ENCODE peak calls at places on chromosomes 4 and X, in nine cellular contexts. L is fibroblast of villous mesenchyme, H is activated B cell treated with CpG ODN at 0.5 μM for 24 hours, Q is K562, U is WERI-Rb-1, I is cardiac muscle cell, D is lower leg skin, Z is astrocyte of the spinal cord, G is breast epithelium. T is an unnamed sample.

GRCh38 chr4:14078311-14078710 is 450.8 kb upstream of the BOD1L1 start:
- DNase-seq in U (no peak), H (no peak), Q (no peak), G (no peak), L (no peak), Z (no peak), D (no peak), I (no peak), T (no peak)

GRCh38 chr4:45453258-45453841 is 670.5 kb downstream of the GABRG1 start:
- DNase-seq in L (peak), D (no peak), I (peak), U (peak), Q (no peak), Z (peak), H (no peak), G (no peak), T (no peak)

GRCh38 chr4:21697583-21697982 is 251.0 kb downstream of the KCNIP4 start:
- DNase-seq in H (no peak), Q (no peak), L (no peak), G (no peak), U (peak), D (no peak), Z (peak), I (peak), T (no peak)

GRCh38 chrX:50988649-50989048 is 78.1 kb downstream of the BMP15 start:
- DNase-seq in H (no peak), I (peak), D (no peak), L (peak), Q (peak), G (no peak), Z (peak), U (peak), T (no peak)

GRCh38 chrX:7071390-7071789 is 76.1 kb upstream of the STS start:
- DNase-seq in G (no peak), L (no peak), D (no peak), Z (no peak), I (no peak), U (no peak), H (no peak), Q (no peak), T (no peak)

GRCh38 chrX:70196961-70197805 is 19.9 kb downstream of the DGAT2L6 start:
- DNase-seq in D (peak), U (peak), Q (peak), H (peak), I (peak), G (no peak), Z (peak), L (peak), T (no peak)

GRCh38 chrX:46551494-46552128 is 6.4 kb upstream of the ZNF674 start:
- DNase-seq in U (peak), I (no peak), Q (peak), D (no peak), H (no peak), Z (peak), L (peak), G (no peak), T (no peak)

GRCh38 chr4:7734651-7735260 is 204.9 kb downstream of the AFAP1 start:
- DNase-seq in G (no peak), H (no peak), Q (no peak), U (no peak), Z (no peak), D (no peak), I (no peak), L (no peak), T (no peak)

GRCh38 chr4:148054275-148054674 is 322.4 kb downstream of the ARHGAP10 start:
- DNase-seq in G (no peak), I (no peak), Z (peak), L (peak), U (peak), D (no peak), H (no peak), Q (no peak), T (no peak)

GRCh38 chr4:74038161-74039064 is at the start of gene CXCL3:
- DNase-seq in I (peak), U (peak), Z (peak), Q (peak), D (peak), G (peak), H (peak), L (peak), T (peak)

GRCh38 chr4:15240764-15241163 is 187.1 kb upstream of the C1QTNF7 start:
- DNase-seq in G (no peak), U (no peak), D (no peak), I (no peak), L (peak), Q (no peak), Z (peak), H (no peak), T (no peak)

GRCh38 chrX:108347800-108348199 is 90.4 kb downstream of the COL4A6 start:
- DNase-seq in U (no peak), Q (no peak), I (peak), G (no peak), Z (no peak), L (no peak), H (no peak), D (no peak), T (no peak)

GRCh38 chrX:37455381-37455780 is 106.2 kb downstream of the PRRG1 start:
- DNase-seq in G (no peak), U (no peak), D (no peak), Z (no peak), L (no peak), H (no peak), Q (no peak), I (no peak), T (no peak)

GRCh38 chr4:154205471-154205870 is 286.1 kb downstream of the DCHS2 start:
- DNase-seq in G (no peak), U (no peak), I (no peak), Z (peak), Q (peak), H (no peak), L (peak), D (no peak), T (no peak)

GRCh38 chrX:72265263-72265662 is 11.8 kb downstream of the RPS4X start:
- DNase-seq in Z (no peak), G (no peak), D (no peak), U (no peak), H (no peak), Q (no peak), L (no peak), I (no peak), T (no peak)

GRCh38 chr4:163679189-163679588 is 184.7 kb downstream of the TMA16 start:
- DNase-seq in G (no peak), I (no peak), U (peak), L (peak), H (no peak), D (no peak), Q (peak), Z (no peak), T (no peak)

GRCh38 chr4:148065069-148065468 is 333.2 kb downstream of the ARHGAP10 start:
- DNase-seq in G (no peak), Z (peak), H (no peak), I (no peak), U (no peak), Q (no peak), D (no peak), L (peak), T (no peak)

GRCh38 chr4:75881476-75881875 is 20.8 kb downstream of the PPEF2 start:
- DNase-seq in L (no peak), D (no peak), H (no peak), I (no peak), Z (no peak), Q (no peak), U (no peak), G (no peak), T (no peak)

GRCh38 chr4:57098945-57099344 is 11.2 kb downstream of the IGFBP7 start:
- DNase-seq in H (no peak), G (no peak), I (no peak), U (no peak), L (peak), Z (peak), D (no peak), Q (no peak), T (no peak)

GRCh38 chr4:71026086-71026485 is 32.6 kb downstream of the DCK start:
- DNase-seq in Z (peak), H (no peak), U (no peak), Q (peak), G (no peak), L (peak), D (no peak), I (peak), T (no peak)

GRCh38 chr4:1656986-1657385 is 27.1 kb downstream of the FAM53A start:
- DNase-seq in U (no peak), H (no peak), G (no peak), Z (no peak), Q (no peak), D (no peak), I (no peak), L (no peak), T (no peak)

GRCh38 chrX:132615396-132616131 is 126.7 kb upstream of the MBNL3 start:
- DNase-seq in D (peak), U (peak), G (no peak), L (peak), H (peak), I (peak), Z (peak), Q (peak), T (no peak)

GRCh38 chr4:15725608-15726007 is 22.7 kb downstream of the BST1 start:
- DNase-seq in D (no peak), Z (no peak), H (no peak), I (no peak), G (no peak), L (peak), Q (no peak), U (no peak), T (no peak)

GRCh38 chr4:157741642-157742041 is 431.2 kb downstream of the GASK1B start:
- DNase-seq in D (no peak), H (no peak), U (no peak), L (no peak), G (no peak), I (no peak), Z (no peak), Q (no peak), T (no peak)

GRCh38 chr4:73998040-73999011 is at the start of gene CXCL5:
- DNase-seq in U (peak), L (peak), D (no peak), H (no peak), G (no peak), Q (no peak), I (peak), Z (peak), T (no peak)

GRCh38 chr4:81165853-81166430 is 49.1 kb downstream of the PRKG2 start:
- DNase-seq in Z (no peak), U (no peak), G (no peak), H (no peak), Q (no peak), I (no peak), D (peak), L (no peak), T (no peak)

GRCh38 chrX:54808109-54808604 is 612 bp downstream of the MAGED2 start:
- DNase-seq in D (peak), H (no peak), Q (peak), L (no peak), I (peak), Z (no peak), G (no peak), U (peak), T (peak)

GRCh38 chr4:82899339-82899738 is 1.2 kb upstream of the THAP9 start:
- DNase-seq in Q (no peak), U (no peak), H (no peak), I (no peak), L (no peak), G (no peak), D (no peak), Z (peak), T (no peak)

GRCh38 chr4:82896755-82897154 is 3.8 kb upstream of the THAP9 start:
- DNase-seq in Z (no peak), I (no peak), G (no peak), D (no peak), Q (no peak), H (no peak), U (no peak), L (no peak), T (no peak)

GRCh38 chr4:82900335-82901128 is at the start of gene THAP9:
- DNase-seq in D (peak), Z (peak), L (peak), H (peak), G (peak), U (peak), Q (peak), I (peak), T (peak)

GRCh38 chr4:82900016-82900334 is 560 bp upstream of the THAP9 start:
- DNase-seq in Z (no peak), D (no peak), I (no peak), G (no peak), L (peak), H (no peak), Q (no peak), U (no peak), T (no peak)

DNA sequence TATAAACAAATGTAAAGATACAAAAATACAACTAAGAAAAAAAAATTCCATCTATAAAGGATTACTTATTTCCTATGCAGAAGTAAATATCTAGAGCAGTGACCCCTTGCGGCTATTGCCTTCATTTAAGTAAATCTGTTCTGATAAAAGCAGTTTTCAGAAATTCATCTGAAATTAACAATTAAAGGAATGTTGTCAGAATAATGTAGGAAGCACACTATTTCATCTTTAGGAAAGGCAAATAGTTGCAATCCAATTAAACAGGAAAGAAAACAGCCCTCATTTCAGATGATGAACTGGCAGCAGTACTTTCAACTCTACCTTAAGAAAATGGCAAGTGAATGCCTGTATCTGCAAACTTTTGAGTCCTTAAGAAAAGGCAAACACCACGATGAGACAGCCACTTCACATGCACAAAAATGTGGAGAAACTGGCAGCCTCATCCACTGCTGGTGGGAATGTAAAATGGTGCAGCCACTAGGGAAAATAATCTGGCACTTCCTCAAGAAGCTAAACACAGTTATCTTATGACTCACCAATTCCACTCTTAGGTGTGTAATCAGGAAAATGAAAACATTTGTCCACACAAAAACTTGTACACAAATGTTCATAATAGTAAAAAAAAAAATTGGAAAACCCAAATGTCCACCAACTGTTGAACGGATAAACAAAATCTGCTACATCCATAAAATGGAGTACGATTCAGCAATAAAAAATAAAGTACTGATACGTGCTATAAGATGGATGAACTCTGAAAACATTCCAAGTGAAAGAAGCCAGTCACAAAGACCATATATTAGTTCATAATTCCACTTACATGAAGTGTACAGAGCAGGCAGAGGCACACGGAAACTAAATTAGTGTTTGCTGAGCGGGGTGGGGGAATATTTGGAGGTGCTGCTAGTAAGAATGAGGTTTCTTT is 2.0 kb upstream of the THAP9 start:
- DNase-seq in U (no peak), Z (peak), D (no peak), L (peak), I (no peak), Q (peak), H (no peak), G (no peak), T (no peak)
- TF ChIP-seq CTCF in U (no peak), Z (peak), D (no peak), L (peak), I (peak), Q (no peak), H (no peak), G (no peak), T (peak)

DNA sequence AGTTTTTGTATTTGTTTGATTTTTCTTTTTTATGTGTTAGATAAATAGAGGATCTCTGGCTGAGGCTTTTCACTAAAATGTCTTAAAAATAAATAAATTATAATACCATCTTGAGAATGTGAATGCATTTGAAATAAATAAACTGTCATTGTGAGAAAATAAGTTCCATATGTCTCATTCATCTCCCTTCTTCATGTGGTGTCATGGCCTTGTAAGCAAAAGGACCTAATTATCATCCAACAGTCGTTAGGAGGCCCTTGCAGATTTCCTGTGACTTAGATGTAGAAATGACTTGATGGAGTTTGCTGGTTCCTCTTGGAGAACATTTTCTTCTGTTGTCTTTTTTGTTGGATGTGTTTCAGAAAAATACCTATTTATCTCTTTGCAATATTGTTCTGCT is 389.9 kb downstream of the ARHGAP24 start:
- DNase-seq in Z (no peak), U (no peak), L (no peak), Q (no peak), G (no peak), I (no peak), H (no peak), D (no peak), T (no peak)
- TF ChIP-seq CTCF in Z (no peak), U (no peak), L (no peak), Q (no peak), G (no peak), I (no peak), H (no peak), D (no peak), T (no peak)

GRCh38 chrX:104253567-104254441 is 929 bp downstream of the ESX1 start:
- DNase-seq in Q (no peak), G (no peak), Z (no peak), D (no peak), I (peak), L (no peak), H (no peak), U (no peak), T (no peak)
- TF ChIP-seq CTCF in Q (no peak), G (no peak), Z (peak), D (no peak), I (peak), L (no peak), H (no peak), U (no peak), T (peak)

GRCh38 chr4:3192827-3193226 is 56.1 kb upstream of the MSANTD1 start:
- DNase-seq in Z (no peak), I (no peak), L (no peak), D (no peak), G (no peak), Q (no peak), U (no peak), H (no peak), T (no peak)

GRCh38 chr4:3190549-3190948 is 58.4 kb upstream of the MSANTD1 start:
- DNase-seq in H (no peak), D (no peak), G (no peak), Z (no peak), Q (no peak), L (no peak), I (no peak), U (no peak), T (no peak)

GRCh38 chr4:3192188-3192587 is 56.8 kb upstream of the MSANTD1 start:
- DNase-seq in H (no peak), D (no peak), U (no peak), L (no peak), I (no peak), Z (no peak), Q (no peak), G (no peak), T (peak)

GRCh38 chr4:3196670-3197359 is 52.1 kb upstream of the MSANTD1 start:
- DNase-seq in G (no peak), I (no peak), H (no peak), U (no peak), Z (no peak), Q (no peak), L (no peak), D (no peak), T (no peak)

GRCh38 chr4:3193531-3194203 is 55.3 kb upstream of the MSANTD1 start:
- DNase-seq in Q (no peak), D (no peak), L (no peak), I (no peak), H (no peak), G (no peak), U (no peak), Z (peak), T (no peak)
- TF ChIP-seq CTCF in Q (peak), D (no peak), L (peak), I (peak), H (no peak), G (no peak), U (no peak), Z (peak), T (peak)